ENCODE peak calls at places on chromosomes 5 and 9, in seven cellular contexts. W is adrenal gland, Q is dorsolateral prefrontal cortex, U is posterior cingulate gyrus, E is NCI-H774, C is NCI-H2029, T is SJSA1. N is an unnamed sample.

GRCh38 chr5:141354900-141355469 is at the start of gene PCDHGA4:
- DNase-seq in W (no peak), Q (no peak), U (no peak), E (no peak), C (no peak), T (no peak), N (no peak)

GRCh38 chr5:133754575-133755169 is 142.3 kb upstream of the FSTL4 start:
- DNase-seq in W (peak), Q (no peak), U (no peak), E (peak), C (peak), T (no peak), N (no peak)

GRCh38 chr5:143105216-143105905 is 298.1 kb downstream of the NR3C1 start:
- DNase-seq in W (no peak), Q (no peak), U (no peak), E (no peak), C (no peak), T (no peak), N (no peak)

GRCh38 chr9:124835026-124835501 is 18.2 kb upstream of the WDR38 start:
- DNase-seq in W (peak), Q (no peak), U (no peak), E (no peak), C (peak), T (peak), N (no peak)

GRCh38 chr5:58545912-58546311 is 37.0 kb upstream of the RAB3C start:
- DNase-seq in W (no peak), Q (no peak), U (no peak), E (no peak), C (no peak), T (no peak), N (no peak)

GRCh38 chr5:68055686-68056085 is 159.9 kb upstream of the PIK3R1 start:
- DNase-seq in W (no peak), Q (no peak), U (no peak), E (no peak), C (no peak), T (no peak), N (no peak)

GRCh38 chr5:131997727-131998117 is 13.7 kb downstream of the ACSL6 start:
- DNase-seq in W (no peak), Q (no peak), U (no peak), E (no peak), C (no peak), T (no peak), N (no peak)

GRCh38 chr5:93990504-93991085 is 249.2 kb upstream of the POU5F2 start:
- DNase-seq in W (no peak), Q (no peak), U (no peak), E (no peak), C (peak), T (no peak), N (no peak)

GRCh38 chr5:141488591-141489478 is at the start of gene PCDHGC5:
- DNase-seq in W (peak), Q (peak), U (no peak), E (no peak), C (no peak), T (no peak), N (no peak)

GRCh38 chr9:94490465-94490864 is 64.4 kb upstream of the PCAT7 start:
- DNase-seq in W (no peak), Q (no peak), U (no peak), E (no peak), C (no peak), T (no peak), N (no peak)